ENCODE peak calls at places on chromosome X, in ten cellular contexts. T is hepatocyte, Y is epithelial cell of esophagus, U is fibroblast of pulmonary artery, V is DMS53, D is fibroblast of lung, R is pons, X is nucleus accumbens, I is bronchial epithelial cell, L is keratinocyte. M is an unnamed sample.

GRCh38 chrX:6729581-6729980 is 194.7 kb upstream of the VCX3A start:
- DNase-seq in D (no peak), Y (peak; percentile 43), I (peak; percentile 61), X (no peak), U (no peak), T (peak; percentile 5), R (no peak), V (no peak), L (no peak), M (no peak)

GRCh38 chrX:30615229-30615628 is 37.7 kb upstream of the TASL start:
- DNase-seq in I (peak; percentile 79), Y (peak; percentile 67), T (no peak), U (peak; percentile 21), R (no peak), L (no peak), V (no peak), X (no peak), D (peak; percentile 24), M (no peak)

GRCh38 chrX:56813318-56813837 is 84.3 kb downstream of the NBDY start:
- DNase-seq in V (no peak), L (peak; percentile 77), R (peak; percentile 24), Y (peak; percentile 97), X (no peak), T (no peak), I (peak; percentile 95), D (peak; percentile 78), U (peak; percentile 81), M (no peak)

GRCh38 chrX:108584617-108585211 is 145.1 kb downstream of the COL4A5 start:
- DNase-seq in V (peak; percentile 46), L (no peak), U (peak; percentile 20), X (peak; percentile 28), Y (peak; percentile 18), R (peak; percentile 68), D (no peak), T (peak; percentile 4), I (peak; percentile 14), M (no peak)

GRCh38 chrX:44002569-44002968 is 29.4 kb upstream of the NDP start:
- DNase-seq in X (no peak), U (no peak), T (no peak), R (no peak), V (no peak), Y (no peak), I (no peak), L (no peak), D (no peak), M (no peak)

GRCh38 chrX:110003167-110004156 is 548 bp downstream of the TMEM164 start:
- DNase-seq in V (peak; percentile 68), L (no peak), R (no peak), X (no peak), I (peak; percentile 12), U (peak; percentile 25), T (no peak), Y (no peak), D (peak; percentile 8), M (no peak)

GRCh38 chrX:75327607-75328006 is 53.7 kb downstream of the UPRT start:
- DNase-seq in L (no peak), T (no peak), Y (no peak), I (no peak), U (no peak), V (no peak), R (no peak), D (no peak), X (no peak), M (no peak)

GRCh38 chrX:115344885-115345653 is 55.6 kb downstream of the LUZP4 start:
- DNase-seq in V (peak; percentile 95), U (peak; percentile 97), R (peak; percentile 88), Y (peak; percentile 92), X (peak; percentile 83), I (peak; percentile 83), T (peak; percentile 97), D (peak; percentile 96), L (peak; percentile 33), M (peak; percentile 67)

GRCh38 chrX:2712890-2713860 is 22.1 kb downstream of the CD99 start:
- DNase-seq in T (no peak), R (no peak), L (no peak), X (no peak), D (no peak), V (no peak), I (no peak), U (no peak), Y (no peak), M (no peak)

GRCh38 chrX:39381446-39381845 is 580.2 kb downstream of the MID1IP1 start:
- DNase-seq in T (no peak), D (no peak), Y (no peak), U (no peak), V (no peak), L (no peak), I (no peak), R (no peak), X (peak; percentile 3), M (no peak)

GRCh38 chrX:125132274-125132673 is 187.4 kb upstream of the TEX13C start:
- DNase-seq in R (peak; percentile 8), T (peak; percentile 11), U (no peak), D (no peak), X (no peak), I (peak; percentile 5), V (peak; percentile 60), Y (peak; percentile 12), L (no peak), M (no peak)

GRCh38 chrX:110000000-110000399 is 2.9 kb upstream of the TMEM164 start:
- DNase-seq in L (no peak), T (no peak), R (no peak), V (no peak), Y (no peak), U (no peak), D (no peak), X (no peak), I (no peak), M (no peak)

GRCh38 chrX:7372843-7373525 is 225.0 kb upstream of the PUDP start:
- DNase-seq in I (peak; percentile 74), Y (peak; percentile 76), D (peak; percentile 43), T (no peak), X (no peak), U (peak; percentile 16), V (no peak), R (no peak), L (peak; percentile 17), M (no peak)

M was measured in occipital lobe.